ENCODE peak calls at places on chromosome 9, in six cellular contexts. F is GM12878, C is A549, G is IMR-90, I is SK-N-SH, V is K562. R is an unnamed sample.

GRCh38 chr9:12718482-12719026 is 25.4 kb downstream of the TYRP1 start:
- DNase-seq in I (no peak), C (no peak), V (no peak), G (peak; percentile 44), F (no peak), R (no peak)

GRCh38 chr9:133429641-133430161 is 7.5 kb downstream of the ADAMTS13 start:
- DNase-seq in I (peak; percentile 75), V (peak; percentile 72), C (peak; percentile 88), F (no peak), G (peak; percentile 9), R (peak; percentile 21)

GRCh38 chr9:93712896-93713295 is 136.5 kb downstream of the PHF2 start:
- DNase-seq in F (no peak), V (no peak), C (no peak), G (no peak), I (no peak), R (no peak)

GRCh38 chr9:3331801-3332200 is 194.0 kb downstream of the RFX3 start:
- DNase-seq in G (no peak), V (no peak), I (peak; percentile 2), F (no peak), C (no peak), R (peak; percentile 17)

GRCh38 chr9:136991993-136992818 is at the start of gene PAXX:
- DNase-seq in G (peak; percentile 82), I (peak; percentile 100), F (no peak), C (peak; percentile 88), V (peak; percentile 95), R (peak; percentile 70)

GRCh38 chr9:29213374-29214161 is 1640.3 kb upstream of the C9orf72 start:
- DNase-seq in I (peak; percentile 77), F (no peak), G (no peak), V (no peak), C (peak; percentile 50), R (no peak)

GRCh38 chr9:1018121-1018520 is 32.0 kb upstream of the DMRT2 start:
- DNase-seq in I (no peak), C (no peak), F (no peak), G (no peak), V (peak; percentile 12), R (peak; percentile 35)

GRCh38 chr9:87518702-87519335 is 21.2 kb downstream of the DAPK1 start:
- DNase-seq in C (no peak), I (no peak), F (no peak), V (peak; percentile 34), G (no peak), R (no peak)

GRCh38 chr9:34576943-34577634 is 12.4 kb downstream of the CNTFR start:
- DNase-seq in I (peak; percentile 67), G (no peak), C (no peak), F (no peak), V (peak; percentile 35), R (no peak)

GRCh38 chr9:34988218-34989055 is 1.1 kb upstream of the DNAJB5 start:
- DNase-seq in G (no peak), F (no peak), V (peak; percentile 46), I (peak; percentile 54), C (no peak), R (no peak)

GRCh38 chr9:116499986-116500871 is 186.9 kb upstream of the TRIM32 start:
- DNase-seq in I (no peak), V (peak; percentile 29), C (peak; percentile 82), F (no peak), G (peak; percentile 71), R (no peak)

GRCh38 chr9:86407022-86407421 is 52.8 kb upstream of the TUT7 start:
- DNase-seq in G (peak; percentile 75), F (no peak), I (no peak), C (no peak), V (no peak), R (peak; percentile 54)

GRCh38 chr9:129850821-129851540 is 15.7 kb downstream of the USP20 start:
- DNase-seq in I (no peak), G (no peak), C (no peak), V (no peak), F (no peak), R (no peak)

GRCh38 chr9:130579738-130580463 is 524 bp downstream of the FUBP3 start:
- DNase-seq in G (no peak), V (no peak), F (no peak), C (peak; percentile 19), I (no peak), R (no peak)

GRCh38 chr9:133421615-133422542 is at the start of gene ADAMTS13:
- DNase-seq in F (peak; percentile 72), V (no peak), C (peak; percentile 58), I (no peak), G (peak; percentile 15), R (peak; percentile 74)

GRCh38 chr9:71629816-71630215 is 138.5 kb downstream of the CEMIP2 start:
- DNase-seq in G (no peak), C (no peak), I (no peak), V (no peak), F (no peak), R (no peak)

GRCh38 chr9:21455320-21455719 is 15.1 kb downstream of the IFNA1 start:
- DNase-seq in F (no peak), C (peak; percentile 12), V (no peak), G (peak; percentile 25), I (peak; percentile 8), R (peak; percentile 17)

GRCh38 chr9:100428871-100429654 is 2.1 kb downstream of the MSANTD3 start:
- DNase-seq in V (no peak), C (peak; percentile 95), I (no peak), F (no peak), G (peak; percentile 100), R (peak; percentile 89)

GRCh38 chr9:16343249-16344237 is 526.9 kb downstream of the BNC2 start:
- DNase-seq in C (no peak), F (no peak), V (no peak), G (no peak), I (no peak), R (no peak)

GRCh38 chr9:81885586-81885985 is 42.6 kb upstream of the SPATA31D4 start:
- DNase-seq in F (no peak), I (no peak), V (no peak), C (no peak), G (no peak), R (no peak)

GRCh38 chr9:16721972-16722371 is 148.5 kb downstream of the BNC2 start:
- DNase-seq in F (no peak), V (no peak), G (peak; percentile 30), C (no peak), I (no peak), R (no peak)

GRCh38 chr9:89661391-89661949 is 56.7 kb downstream of the GADD45G start:
- DNase-seq in C (no peak), F (no peak), G (no peak), I (no peak), V (no peak), R (peak; percentile 37)

GRCh38 chr9:133387680-133388079 is 11.5 kb downstream of the STKLD1 start:
- DNase-seq in F (no peak), V (no peak), I (no peak), C (no peak), G (no peak), R (peak; percentile 17)

GRCh38 chr9:133554729-133555128 is 20.2 kb downstream of the ADAMTSL2 start:
- DNase-seq in I (no peak), V (no peak), C (no peak), G (no peak), F (no peak), R (no peak)

GRCh38 chr9:117555964-117556629 is 141.2 kb upstream of the ASTN2 start:
- DNase-seq in G (no peak), V (peak; percentile 23), I (peak; percentile 44), F (peak; percentile 7), C (peak; percentile 17), R (peak; percentile 60)

GRCh38 chr9:18459958-18460584 is 13.9 kb upstream of the ADAMTSL1 start:
- DNase-seq in G (peak; percentile 76), V (no peak), I (no peak), F (no peak), C (no peak), R (no peak)

GRCh38 chr9:83220737-83221136 is 157.8 kb upstream of the RASEF start:
- DNase-seq in G (peak; percentile 29), F (peak; percentile 7), V (no peak), I (no peak), C (no peak), R (peak; percentile 30)
- TF ChIP-seq SMC3 in G (no peak), F (no peak), V (no peak), I (no peak), C (no peak), R (no peak)

DNA sequence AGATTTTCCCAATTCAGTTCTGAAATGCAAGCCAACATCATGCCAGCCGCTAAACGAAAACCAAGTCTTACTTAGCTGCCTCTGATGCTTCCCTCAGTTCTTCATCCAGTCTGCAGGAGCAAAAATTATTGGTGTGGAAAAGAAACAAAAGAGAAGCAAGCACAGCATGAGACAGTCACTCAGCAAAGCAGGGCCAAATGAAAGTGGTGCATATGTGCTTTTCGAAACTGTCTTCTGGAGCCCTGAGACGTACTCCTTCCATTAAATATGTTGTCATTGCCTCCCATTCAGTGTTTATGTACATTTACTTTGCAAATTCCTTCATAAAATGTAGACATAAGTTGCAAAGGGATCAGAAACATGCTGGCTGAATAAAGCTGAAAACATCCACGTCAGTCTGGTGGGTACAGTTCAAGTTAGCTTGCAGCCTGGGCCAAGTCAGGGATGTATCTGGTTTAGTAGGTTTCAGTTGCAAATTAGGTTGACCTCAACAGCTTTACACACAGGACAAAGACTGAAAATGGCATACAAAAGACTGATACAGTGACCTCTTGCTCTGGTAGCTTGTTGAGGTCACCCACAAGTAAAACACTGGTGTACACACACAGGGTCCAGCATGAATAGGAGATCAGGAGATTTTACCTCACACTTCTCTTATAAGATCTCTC is 139.7 kb upstream of the PCA3 start:
- DNase-seq in G (no peak), C (no peak), V (no peak), F (peak; percentile 40), I (no peak), R (no peak)
- TF ChIP-seq SMC3 in G (no peak), C (no peak), V (no peak), F (no peak), I (no peak), R (no peak)

GRCh38 chr9:4827224-4827623 is 34.5 kb downstream of the RCL1 start:
- DNase-seq in F (no peak), I (no peak), V (no peak), G (no peak), C (no peak), R (no peak)

GRCh38 chr9:4826417-4827166 is 33.8 kb downstream of the RCL1 start:
- DNase-seq in I (no peak), G (peak; percentile 60), V (no peak), F (no peak), C (no peak), R (no peak)

GRCh38 chr9:4829956-4830355 is 37.2 kb downstream of the RCL1 start:
- DNase-seq in C (no peak), V (no peak), G (peak; percentile 60), I (no peak), F (no peak), R (no peak)

GRCh38 chr9:4830699-4831098 is 38.0 kb downstream of the RCL1 start:
- DNase-seq in V (no peak), G (no peak), F (no peak), C (no peak), I (no peak), R (no peak)

DNA sequence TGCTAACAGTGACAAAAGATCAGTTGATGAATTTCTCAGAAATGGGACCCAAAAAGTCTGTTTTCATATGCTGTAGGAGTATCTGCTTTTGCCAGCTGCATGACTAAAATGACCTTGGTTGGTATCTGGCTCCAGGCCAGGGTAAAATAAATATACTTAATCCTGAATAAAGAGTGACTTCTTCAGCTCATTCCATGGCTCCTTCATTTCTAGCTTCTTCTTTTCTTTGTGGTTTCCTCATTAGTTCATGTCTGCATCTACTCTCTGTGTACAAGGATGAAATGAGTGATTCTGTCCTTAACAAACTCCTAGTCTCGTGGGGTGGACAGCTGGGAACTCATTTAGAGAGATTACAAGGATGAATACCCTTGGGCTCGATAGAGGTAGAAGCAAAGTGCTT is 36.0 kb downstream of the RCL1 start:
- DNase-seq in I (no peak), F (no peak), C (no peak), G (peak; percentile 56), V (no peak), R (peak; percentile 49)
- TF ChIP-seq SMC3 in I (no peak), F (no peak), C (no peak), G (no peak), V (no peak), R (no peak)

GRCh38 chr9:121556580-121556979 is 56.9 kb upstream of the GGTA1 start:
- DNase-seq in C (no peak), F (no peak), G (peak; percentile 98), V (no peak), I (no peak), R (no peak)
- TF ChIP-seq SMC3 in C (no peak), F (no peak), G (peak; percentile 31), V (no peak), I (no peak), R (no peak)

R was measured in HepG2.